ENCODE peak calls at places on chromosomes 1 and 21, in nine cellular contexts. H, A, Y, R, N, D, T, W and S are unnamed samples.

GRCh38 chr1:185159966-185160365 is 3.0 kb downstream of the SWT1 start:
- DNase-seq in H (no peak), A (no peak), Y (no peak), R (no peak), N (no peak), D (peak), T (no peak), W (no peak), S (peak)

GRCh38 chr21:31176725-31177124 is 138.4 kb upstream of the KRTAP19-8 start:
- DNase-seq in H (no peak), A (no peak), Y (no peak), R (no peak), N (no peak), D (no peak), T (no peak), W (no peak), S (no peak)

GRCh38 chr1:115069186-115069585 is 20.1 kb downstream of the TSPAN2 start:
- DNase-seq in H (no peak), A (no peak), Y (no peak), R (no peak), N (peak), D (peak), T (no peak), W (no peak), S (peak)

GRCh38 chr1:53618218-53619087 is 120.5 kb downstream of the GLIS1 start:
- DNase-seq in H (no peak), A (no peak), Y (no peak), R (no peak), N (no peak), D (no peak), T (no peak), W (no peak), S (no peak)

GRCh38 chr1:3295846-3296245 is 158.6 kb upstream of the ARHGEF16 start:
- DNase-seq in H (no peak), A (no peak), Y (no peak), R (no peak), N (no peak), D (no peak), T (no peak), W (no peak), S (no peak)

GRCh38 chr1:217535601-217536377 is 95.1 kb downstream of the GPATCH2 start:
- DNase-seq in H (no peak), A (no peak), Y (no peak), R (no peak), N (no peak), D (peak), T (no peak), W (no peak), S (peak)

GRCh38 chr21:31555741-31556191 is 103.7 kb upstream of the SOD1 start:
- DNase-seq in H (no peak), A (no peak), Y (no peak), R (no peak), N (no peak), D (no peak), T (no peak), W (no peak), S (no peak)

GRCh38 chr1:67609942-67610341 is 75.1 kb upstream of the GADD45A start:
- DNase-seq in H (no peak), A (no peak), Y (no peak), R (no peak), N (no peak), D (no peak), T (no peak), W (no peak), S (no peak)

GRCh38 chr1:15992582-15993500 is 11.2 kb upstream of the SRARP start:
- DNase-seq in H (no peak), A (no peak), Y (no peak), R (no peak), N (no peak), D (no peak), T (no peak), W (no peak), S (no peak)

GRCh38 chr1:51555866-51556619 is 37.0 kb upstream of the EPS15 start:
- DNase-seq in H (no peak), A (no peak), Y (no peak), R (no peak), N (no peak), D (no peak), T (no peak), W (peak), S (peak)

GRCh38 chr1:41353744-41354143 is 7.5 kb upstream of the FOXO6 start:
- DNase-seq in H (no peak), A (no peak), Y (no peak), R (no peak), N (no peak), D (no peak), T (no peak), W (no peak), S (peak)

GRCh38 chr1:220363196-220363831 is 91.1 kb upstream of the RAB3GAP2 start:
- DNase-seq in H (no peak), A (no peak), Y (no peak), R (no peak), N (no peak), D (peak), T (no peak), W (no peak), S (no peak)

GRCh38 chr1:94237291-94238226 is at the start of gene ARHGAP29:
- DNase-seq in H (peak), A (peak), Y (no peak), R (no peak), N (peak), D (peak), T (peak), W (peak), S (peak)

GRCh38 chr1:111743679-111744101 is 4.5 kb upstream of the INKA2 start:
- DNase-seq in H (no peak), A (no peak), Y (no peak), R (no peak), N (peak), D (no peak), T (peak), W (peak), S (no peak)

GRCh38 chr1:54069792-54070548 is 16.6 kb downstream of the TCEANC2 start:
- DNase-seq in H (no peak), A (no peak), Y (no peak), R (no peak), N (no peak), D (peak), T (peak), W (peak), S (peak)

GRCh38 chr21:28746166-28746565 is 246.5 kb downstream of the LTN1 start:
- DNase-seq in H (no peak), A (no peak), Y (no peak), R (no peak), N (no peak), D (no peak), T (no peak), W (no peak), S (no peak)

GRCh38 chr1:104648269-104648691 is 898.6 kb downstream of the AMY1C start:
- DNase-seq in H (no peak), A (no peak), Y (no peak), R (no peak), N (no peak), D (peak), T (no peak), W (no peak), S (no peak)

GRCh38 chr21:15272591-15272990 is 207.8 kb upstream of the NRIP1 start:
- DNase-seq in H (no peak), A (no peak), Y (no peak), R (no peak), N (no peak), D (no peak), T (no peak), W (no peak), S (no peak)

GRCh38 chr1:56578963-56579875 is at the start of gene PLPP3:
- DNase-seq in H (peak), A (peak), Y (peak), R (no peak), N (peak), D (peak), T (peak), W (peak), S (peak)

GRCh38 chr21:29187939-29188338 is 57.5 kb downstream of the MAP3K7CL start:
- DNase-seq in H (peak), A (no peak), Y (no peak), R (no peak), N (peak), D (peak), T (peak), W (peak), S (peak)

GRCh38 chr1:213884402-213884801 is 103.4 kb upstream of the PROX1 start:
- DNase-seq in H (no peak), A (no peak), Y (no peak), R (no peak), N (no peak), D (no peak), T (no peak), W (no peak), S (no peak)

GRCh38 chr21:31570824-31571425 is 88.6 kb upstream of the SOD1 start:
- DNase-seq in H (no peak), A (no peak), Y (no peak), R (no peak), N (no peak), D (no peak), T (no peak), W (no peak), S (no peak)

GRCh38 chr1:228278432-228278941 is 70.6 kb downstream of the OBSCN start:
- DNase-seq in H (no peak), A (no peak), Y (no peak), R (no peak), N (no peak), D (no peak), T (no peak), W (no peak), S (no peak)

GRCh38 chr1:221268295-221268694 is 389.1 kb downstream of the HLX start:
- DNase-seq in H (no peak), A (no peak), Y (no peak), R (no peak), N (no peak), D (peak), T (peak), W (peak), S (peak)

GRCh38 chr1:70674981-70675685 is 264.1 kb downstream of the CTH start:
- DNase-seq in H (no peak), A (no peak), Y (no peak), R (no peak), N (no peak), D (no peak), T (no peak), W (no peak), S (no peak)

GRCh38 chr1:110502402-110502801 is 16.6 kb downstream of the KCNA10 start:
- DNase-seq in H (no peak), A (no peak), Y (no peak), R (no peak), N (no peak), D (no peak), T (no peak), W (no peak), S (no peak)

GRCh38 chr1:12275370-12275769 is 45.5 kb downstream of the VPS13D start:
- DNase-seq in H (peak), A (peak), Y (no peak), R (no peak), N (no peak), D (peak), T (no peak), W (peak), S (no peak)

GRCh38 chr1:53061859-53062714 is at the start of gene PODN:
- DNase-seq in H (no peak), A (peak), Y (no peak), R (no peak), N (no peak), D (no peak), T (no peak), W (peak), S (no peak)

GRCh38 chr1:215360021-215360420 is 207.1 kb upstream of the KCTD3 start:
- DNase-seq in H (no peak), A (no peak), Y (no peak), R (no peak), N (no peak), D (no peak), T (no peak), W (no peak), S (no peak)

GRCh38 chr1:34907487-34908090 is 21.9 kb downstream of the DLGAP3 start:
- DNase-seq in H (no peak), A (no peak), Y (no peak), R (no peak), N (no peak), D (peak), T (no peak), W (no peak), S (no peak)

GRCh38 chr21:14603202-14603601 is 57.1 kb upstream of the SAMSN1 start:
- DNase-seq in H (no peak), A (no peak), Y (no peak), R (no peak), N (no peak), D (peak), T (peak), W (peak), S (peak)

GRCh38 chr1:221717491-221717865 is 24.4 kb downstream of the DUSP10 start:
- DNase-seq in H (no peak), A (no peak), Y (no peak), R (no peak), N (no peak), D (no peak), T (no peak), W (no peak), S (no peak)

GRCh38 chr1:18160290-18160942 is 52.8 kb downstream of the IGSF21 start:
- DNase-seq in H (peak), A (peak), Y (no peak), R (no peak), N (no peak), D (no peak), T (no peak), W (no peak), S (no peak)

GRCh38 chr1:6582370-6582769 is 2.6 kb downstream of the ZBTB48 start:
- DNase-seq in H (peak), A (no peak), Y (no peak), R (no peak), N (no peak), D (no peak), T (no peak), W (no peak), S (no peak)

GRCh38 chr21:21200103-21200938 is 202.1 kb downstream of the NCAM2 start:
- DNase-seq in H (peak), A (peak), Y (no peak), R (no peak), N (peak), D (peak), T (peak), W (peak), S (no peak)